ENCODE peak calls at places on chromosomes 7 and 10, in eight cellular contexts. K is mammary epithelial cell; Q is brain microvascular endothelial cell; Y is neural crest cell; E is IMR-90; I is effector CD8-positive, alpha-beta T cell; H is DMS53; M is fibroblast of the conjunctiva. P is an unnamed sample.
A peak's percentile ranks its signal among the peaks of the same experiment; 100 is the strongest.

GRCh38 chr10:102163342-102163989 is 11.3 kb downstream of the NOLC1 start:
- DNase-seq in I (no peak), Y (no peak), Q (no peak), H (no peak), E (no peak), K (no peak), M (no peak), P (no peak)

GRCh38 chr10:8830876-8831275 is 776.4 kb downstream of the GATA3 start:
- DNase-seq in M (no peak), E (no peak), K (no peak), I (no peak), Y (no peak), H (no peak), Q (no peak), P (no peak)

GRCh38 chr10:74071151-74071550 is 73.2 kb downstream of the VCL start:
- DNase-seq in K (no peak), Q (peak; percentile 72), H (no peak), Y (no peak), E (peak; percentile 92), I (no peak), M (peak; percentile 72), P (no peak)

GRCh38 chr7:66326501-66327180 is 121.5 kb downstream of the TPST1 start:
- DNase-seq in K (no peak), E (peak; percentile 96), Q (peak; percentile 87), H (no peak), Y (no peak), I (no peak), M (peak; percentile 55), P (no peak)

GRCh38 chr7:106062521-106062931 is 49.6 kb downstream of the SYPL1 start:
- DNase-seq in K (peak; percentile 82), H (no peak), M (no peak), Y (no peak), I (no peak), E (no peak), Q (no peak), P (no peak)

GRCh38 chr7:73893342-73894101 is 32.6 kb downstream of the TMEM270 start:
- DNase-seq in E (peak; percentile 29), M (no peak), I (no peak), K (no peak), Y (no peak), Q (no peak), H (no peak), P (no peak)

GRCh38 chr7:44367475-44368030 is 42.2 kb upstream of the CAMK2B start:
- DNase-seq in Y (no peak), M (no peak), H (no peak), K (no peak), I (no peak), E (no peak), Q (no peak), P (no peak)

GRCh38 chr7:123499211-123499968 is 35.0 kb downstream of the IQUB start:
- DNase-seq in I (no peak), M (no peak), Q (peak; percentile 33), K (no peak), E (no peak), H (no peak), Y (no peak), P (no peak)

GRCh38 chr10:117933036-117933435 is 113.7 kb downstream of the RAB11FIP2 start:
- DNase-seq in Y (no peak), H (no peak), Q (no peak), M (no peak), K (peak; percentile 62), I (no peak), E (peak; percentile 58), P (no peak)

GRCh38 chr10:125992244-125992643 is 95.9 kb downstream of the FANK1 start:
- DNase-seq in E (no peak), Y (no peak), M (no peak), Q (no peak), H (peak; percentile 16), I (no peak), K (no peak), P (no peak)

GRCh38 chr7:122528879-122529481 is 169.9 kb downstream of the RNF133 start:
- DNase-seq in M (peak; percentile 22), H (peak; percentile 69), K (peak; percentile 13), Y (no peak), Q (no peak), I (no peak), E (peak; percentile 37), P (no peak)

GRCh38 chr7:45460379-45460778 is 113.8 kb upstream of the ADCY1 start:
- DNase-seq in I (no peak), E (no peak), Q (no peak), Y (no peak), K (no peak), M (no peak), H (no peak), P (no peak)

GRCh38 chr7:74479961-74480829 is 26.5 kb downstream of the GTF2IRD1 start:
- DNase-seq in Y (peak; percentile 62), I (no peak), M (peak; percentile 63), E (peak; percentile 93), H (no peak), Q (peak; percentile 87), K (peak; percentile 73), P (no peak)

GRCh38 chr10:119495545-119495944 is 47.0 kb downstream of the RGS10 start:
- DNase-seq in M (no peak), Y (no peak), E (no peak), Q (no peak), K (no peak), H (no peak), I (no peak), P (no peak)

GRCh38 chr10:61456095-61456789 is 3.1 kb upstream of the TMEM26 start:
- DNase-seq in K (no peak), Y (no peak), E (peak; percentile 23), H (no peak), I (no peak), M (no peak), Q (no peak), P (no peak)

GRCh38 chr10:123139521-123140163 is 3.9 kb downstream of the HMX3 start:
- DNase-seq in Y (no peak), Q (no peak), E (peak; percentile 18), K (peak; percentile 84), H (peak; percentile 26), I (no peak), M (no peak), P (peak; percentile 94)

GRCh38 chr7:138417840-138418239 is 42.2 kb upstream of the TRIM24 start:
- DNase-seq in E (no peak), K (no peak), I (no peak), H (no peak), Y (no peak), Q (no peak), M (no peak), P (no peak)

GRCh38 chr7:49631071-49631826 is 142.2 kb upstream of the VWC2 start:
- DNase-seq in Y (no peak), E (no peak), M (no peak), H (no peak), Q (no peak), I (no peak), K (no peak), P (no peak)

GRCh38 chr10:46992794-46993552 is 81.7 kb downstream of the PTPN20 start:
- DNase-seq in H (peak; percentile 54), K (peak; percentile 14), Q (peak; percentile 35), M (peak; percentile 3), E (peak; percentile 50), Y (no peak), I (no peak), P (no peak)

GRCh38 chr10:48467669-48468068 is 137.2 kb downstream of the ARHGAP22 start:
- DNase-seq in I (no peak), E (no peak), M (no peak), H (no peak), Y (no peak), Q (no peak), K (no peak), P (no peak)

GRCh38 chr7:33849004-33849403 is 56.3 kb upstream of the BMPER start:
- DNase-seq in K (peak; percentile 46), Q (no peak), E (peak; percentile 73), M (no peak), H (peak; percentile 89), I (no peak), Y (no peak), P (no peak)

GRCh38 chr7:1706721-1707613 is 36.9 kb downstream of the ELFN1 start:
- DNase-seq in E (no peak), Y (no peak), K (no peak), M (no peak), I (no peak), H (no peak), Q (no peak), P (no peak)

GRCh38 chr7:57685418-57685817 is 235.4 kb downstream of the ZNF716 start:
- DNase-seq in I (no peak), E (no peak), K (no peak), Y (no peak), M (no peak), Q (no peak), H (no peak), P (no peak)

GRCh38 chr7:136064627-136065237 is 87.6 kb upstream of the MTPN start:
- DNase-seq in I (no peak), K (no peak), H (no peak), Y (no peak), E (no peak), M (no peak), Q (no peak), P (no peak)

GRCh38 chr7:110941385-110941784 is 149.5 kb upstream of the LRRN3 start:
- DNase-seq in I (no peak), K (no peak), M (no peak), Y (no peak), Q (no peak), E (no peak), H (no peak), P (no peak)

GRCh38 chr7:4103352-4104091 is 578.6 kb upstream of the FOXK1 start:
- DNase-seq in E (peak; percentile 7), I (no peak), H (peak; percentile 19), M (no peak), K (peak; percentile 43), Q (peak; percentile 78), Y (no peak), P (no peak)

GRCh38 chr10:1464866-1465265 is 272.5 kb downstream of the ADARB2 start:
- DNase-seq in K (no peak), M (no peak), E (no peak), H (peak; percentile 50), Q (no peak), I (no peak), Y (no peak), P (no peak)

GRCh38 chr10:103546401-103546800 is 52.9 kb downstream of the NEURL1 start:
- DNase-seq in K (no peak), H (peak; percentile 55), Q (no peak), M (no peak), E (no peak), I (no peak), Y (no peak), P (no peak)

GRCh38 chr7:49791089-49791741 is 17.8 kb downstream of the VWC2 start:
- DNase-seq in E (no peak), Y (peak; percentile 40), M (no peak), H (peak; percentile 72), K (no peak), I (no peak), Q (no peak), P (no peak)

GRCh38 chr7:116809636-116810266 is 52.6 kb upstream of the CAPZA2 start:
- DNase-seq in I (no peak), E (peak; percentile 77), M (peak; percentile 68), Q (peak; percentile 42), Y (peak; percentile 17), K (peak; percentile 56), H (peak; percentile 92), P (no peak)

GRCh38 chr7:104643587-104644217 is 315.3 kb downstream of the LHFPL3 start:
- DNase-seq in M (no peak), Y (peak; percentile 18), Q (peak; percentile 13), I (no peak), K (peak; percentile 3), H (peak; percentile 44), E (no peak), P (no peak)

GRCh38 chr10:49038711-49039110 is 76.6 kb downstream of the VSTM4 start:
- DNase-seq in I (no peak), Y (no peak), M (no peak), Q (no peak), K (no peak), E (no peak), H (no peak), P (no peak)

GRCh38 chr10:130074639-130075038 is 36.0 kb downstream of the C10orf143 start:
- DNase-seq in K (no peak), Y (no peak), Q (no peak), H (no peak), I (no peak), M (no peak), E (no peak), P (no peak)

GRCh38 chr10:127945335-127945734 is 38.4 kb downstream of the PTPRE start:
- DNase-seq in H (peak; percentile 12), I (no peak), Q (peak; percentile 78), Y (no peak), M (no peak), K (peak; percentile 93), E (peak; percentile 17), P (no peak)

P was measured in HuH-7.5.